ENCODE peak calls at places on chromosomes 1 and 21, in six cellular contexts. E is mesenchymal stem cell, Y is IMR-90, J is neuronal stem cell, G is H9, Q is H1. L is an unnamed sample.

GRCh38 chr1:223707270-223708000 is 4.9 kb upstream of the CAPN2 start:
- DNase-seq in G (no peak), J (no peak), E (peak; percentile 100), Y (peak; percentile 100), Q (no peak), L (peak; percentile 91)

GRCh38 chr1:213357403-213357802 is 306.4 kb downstream of the RPS6KC1 start:
- DNase-seq in E (no peak), Y (no peak), G (no peak), Q (no peak), J (no peak), L (no peak)

GRCh38 chr1:112358798-112359408 is 37.1 kb upstream of the CTTNBP2NL start:
- DNase-seq in Y (peak; percentile 45), Q (peak; percentile 41), E (peak; percentile 71), J (no peak), G (peak; percentile 83), L (peak; percentile 64)

GRCh38 chr1:209080170-209080781 is 503.2 kb upstream of the CAMK1G start:
- DNase-seq in J (no peak), E (peak; percentile 14), Y (no peak), Q (no peak), G (no peak), L (peak; percentile 7)

GRCh38 chr1:204692320-204692851 is 6.8 kb upstream of the LRRN2 start:
- DNase-seq in Y (no peak), J (no peak), G (peak; percentile 49), E (no peak), Q (no peak), L (no peak)

GRCh38 chr1:52665173-52666020 is 32.4 kb downstream of the SHISAL2A start:
- DNase-seq in E (no peak), Y (no peak), Q (no peak), J (no peak), G (no peak), L (no peak)

GRCh38 chr1:110155878-110156522 is 5.7 kb downstream of the SLC6A17 start:
- DNase-seq in G (peak; percentile 82), Q (no peak), J (peak; percentile 65), Y (peak; percentile 63), E (peak; percentile 56), L (peak; percentile 58)

GRCh38 chr1:192920412-192920811 is 111.6 kb downstream of the RGS2 start:
- DNase-seq in J (no peak), Y (no peak), G (no peak), E (no peak), Q (no peak), L (no peak)

GRCh38 chr1:242764161-242764560 is 239.7 kb upstream of the PLD5 start:
- DNase-seq in E (no peak), Y (no peak), G (no peak), J (no peak), Q (no peak), L (no peak)

GRCh38 chr1:77416692-77417450 is 135.1 kb downstream of the AK5 start:
- DNase-seq in E (no peak), G (no peak), Q (peak; percentile 5), Y (peak; percentile 34), J (no peak), L (no peak)

GRCh38 chr1:101237229-101237837 is 514 bp downstream of the S1PR1 start:
- DNase-seq in G (no peak), E (peak; percentile 59), Y (peak; percentile 75), Q (no peak), J (no peak), L (peak; percentile 48)

GRCh38 chr21:34701726-34702125 is 32.9 kb downstream of the CLIC6 start:
- DNase-seq in Y (peak; percentile 56), G (no peak), E (no peak), Q (no peak), J (no peak), L (peak; percentile 10)

GRCh38 chr1:227728059-227728891 is 6.8 kb downstream of the JMJD4 start:
- DNase-seq in G (peak; percentile 85), J (peak; percentile 62), Q (peak; percentile 34), E (peak; percentile 58), Y (peak; percentile 43), L (peak; percentile 81)

GRCh38 chr1:118949317-118949716 is 38.8 kb downstream of the TBX15 start:
- DNase-seq in J (no peak), Y (no peak), Q (no peak), E (no peak), G (no peak), L (no peak)

GRCh38 chr1:12121212-12122000 is 45.4 kb upstream of the TNFRSF1B start:
- DNase-seq in E (peak; percentile 24), G (no peak), J (no peak), Y (peak; percentile 97), Q (no peak), L (peak; percentile 60)

GRCh38 chr1:199243423-199244061 is 604.7 kb downstream of the PTPRC start:
- DNase-seq in Q (peak; percentile 57), Y (peak; percentile 43), J (no peak), E (peak; percentile 49), G (peak; percentile 87), L (peak; percentile 77)

GRCh38 chr1:205041121-205041758 is 1.8 kb upstream of the CNTN2 start:
- DNase-seq in G (no peak), E (no peak), J (no peak), Q (no peak), Y (no peak), L (no peak)

GRCh38 chr1:35577071-35577998 is 4.2 kb downstream of the TFAP2E start:
- DNase-seq in Y (no peak), G (peak; percentile 72), Q (no peak), J (no peak), E (peak; percentile 37), L (no peak)

GRCh38 chr1:164619006-164619784 is 60.2 kb downstream of the PBX1 start:
- DNase-seq in Y (no peak), Q (no peak), G (no peak), E (no peak), J (no peak), L (no peak)

GRCh38 chr1:93567255-93567918 is 114.2 kb downstream of the BCAR3 start:
- DNase-seq in Q (no peak), Y (peak; percentile 98), J (no peak), E (peak; percentile 96), G (no peak), L (peak; percentile 93)

GRCh38 chr1:228471762-228472398 is 15.3 kb upstream of the RNF187 start:
- DNase-seq in J (no peak), Q (no peak), Y (peak; percentile 44), E (peak; percentile 37), G (peak; percentile 61), L (no peak)

GRCh38 chr1:191592111-191592510 is 566.2 kb upstream of the RGS18 start:
- DNase-seq in G (no peak), Q (no peak), J (no peak), Y (peak; percentile 9), E (no peak), L (no peak)

GRCh38 chr1:164771568-164772350 is 212.8 kb downstream of the PBX1 start:
- DNase-seq in G (no peak), Q (no peak), Y (peak; percentile 73), E (peak; percentile 78), J (no peak), L (peak; percentile 38)

GRCh38 chr1:15410884-15411245 is 1.2 kb downstream of the EFHD2 start:
- DNase-seq in E (no peak), G (no peak), Y (no peak), Q (no peak), J (no peak), L (no peak)

GRCh38 chr1:27161594-27161993 is 6.7 kb upstream of the SLC9A1 start:
- DNase-seq in Y (no peak), J (no peak), G (no peak), E (no peak), Q (no peak), L (no peak)

GRCh38 chr1:244651956-244652698 is 799 bp upstream of the DESI2 start:
- DNase-seq in Q (no peak), G (no peak), E (no peak), Y (peak; percentile 11), J (peak; percentile 8), L (no peak)

GRCh38 chr1:164735315-164736052 is 176.5 kb downstream of the PBX1 start:
- DNase-seq in Q (no peak), E (peak; percentile 75), J (no peak), Y (peak; percentile 58), G (no peak), L (no peak)

GRCh38 chr1:152182942-152183341 is 23.9 kb upstream of the RPTN start:
- DNase-seq in Q (no peak), J (no peak), E (no peak), G (no peak), Y (peak; percentile 44), L (no peak)

GRCh38 chr1:154453155-154453554 is 48.0 kb downstream of the IL6R start:
- DNase-seq in Y (no peak), G (no peak), Q (no peak), E (no peak), J (no peak), L (no peak)

GRCh38 chr1:107748529-107748928 is 216.5 kb downstream of the VAV3 start:
- DNase-seq in E (no peak), G (no peak), Y (peak; percentile 1), J (no peak), Q (no peak), L (peak; percentile 53)

GRCh38 chr21:33197546-33197945 is 32.2 kb upstream of the IFNAR2 start:
- DNase-seq in Q (no peak), J (no peak), G (no peak), E (no peak), Y (no peak), L (no peak)

DNA sequence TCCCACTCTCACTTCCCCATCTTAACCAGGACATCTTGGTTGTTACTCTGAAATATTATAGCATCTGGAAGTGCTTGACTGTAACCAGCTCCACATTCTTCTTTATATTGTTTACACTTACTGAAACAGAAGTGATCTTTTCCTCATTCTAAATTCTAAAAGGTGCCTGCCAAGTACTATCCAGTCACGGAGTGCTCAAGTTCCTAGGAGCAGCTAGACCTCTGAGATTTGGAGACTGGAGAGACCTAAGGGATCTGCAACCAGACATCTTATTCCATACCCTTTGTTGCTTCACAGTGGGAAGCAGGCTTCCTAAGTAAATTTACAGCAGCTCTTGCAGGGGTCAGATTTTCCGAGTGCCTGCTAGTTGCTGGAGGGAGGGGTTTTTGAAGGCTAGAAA is 150.5 kb downstream of the MAST2 start:
- DNase-seq in Y (peak; percentile 45), Q (no peak), E (peak; percentile 74), G (peak; percentile 46), J (no peak), L (no peak)
- H2BK120ac ChIP-seq in Y (peak overlapping the region; percentile 43), Q (no peak overlapping the region), E (no peak overlapping the region), G (no peak overlapping the region), J (no peak overlapping the region), L (no peak overlapping the region)

GRCh38 chr1:1285102-1285571 is 4.9 kb downstream of the SCNN1D start:
- DNase-seq in J (no peak), Y (no peak), G (no peak), Q (no peak), E (no peak), L (no peak)
- H2AFZ ChIP-seq in J (no peak overlapping the region), Y (no peak overlapping the region), G (no peak overlapping the region), Q (no peak overlapping the region), E (no peak overlapping the region), L (no peak overlapping the region)

DNA sequence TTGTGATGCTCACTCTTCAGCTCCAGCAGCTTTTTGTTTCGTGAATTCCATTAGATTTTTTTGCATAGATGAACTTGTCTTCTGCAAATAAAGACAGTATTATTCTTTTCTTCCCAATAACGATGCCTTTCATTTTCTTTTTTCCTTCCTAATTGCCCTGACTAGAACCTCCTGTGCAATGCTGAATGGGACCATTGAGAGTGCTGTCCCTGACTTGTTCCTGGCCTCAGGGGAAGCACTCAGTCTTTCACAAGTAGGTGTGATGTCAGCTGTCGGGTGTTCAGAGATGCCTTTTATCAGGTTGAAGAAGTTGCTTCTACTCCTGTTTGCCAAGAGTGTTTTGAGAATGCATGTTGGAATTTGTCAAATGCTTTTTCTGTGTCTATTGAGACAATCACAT is 64.3 kb upstream of the ADARB1 start:
- DNase-seq in E (no peak), Y (no peak), G (no peak), Q (no peak), J (no peak), L (peak; percentile 93)
- H3K4me2 ChIP-seq in E (no peak overlapping the region), Y (no peak overlapping the region), G (no peak overlapping the region), Q (no peak overlapping the region), J (no peak overlapping the region), L (no peak overlapping the region)

GRCh38 chr1:150149490-150150453 is at the start of gene PLEKHO1:
- DNase-seq in J (peak; percentile 61), G (peak; percentile 59), Y (peak; percentile 85), Q (no peak), E (peak; percentile 88), L (peak; percentile 55)
- H2BK120ac ChIP-seq in J (no peak within 1 kb of the TSS), G (no peak within 1 kb of the TSS), Y (peak within 1 kb of the TSS; percentile 87), Q (peak within 1 kb of the TSS; percentile 13), E (peak within 1 kb of the TSS; percentile 91), L (peak within 1 kb of the TSS; percentile 77)

L was measured in trophoblast cell.